ENCODE peak calls at places on chromosomes 13 and 19, in nine cellular contexts. S is mesenchymal stem cell; Y is CD8-positive, alpha-beta T cell; F is psoas muscle; D is body of pancreas; P is IMR-90; W is aorta; L is CD8-positive, alpha-beta memory T cell; C is OCI-LY7. U is an unnamed sample.

GRCh38 chr19:2455481-2456300 is 1.1 kb downstream of the LMNB2 start:
- DNase-seq in S (peak; percentile 46), Y (peak; percentile 26), F (no peak), D (peak; percentile 32), P (no peak), W (peak; percentile 59), L (peak; percentile 69), C (peak; percentile 47), U (no peak)

GRCh38 chr13:100344544-100344943 is 244.0 kb downstream of the GGACT start:
- DNase-seq in S (no peak), Y (no peak), F (no peak), D (no peak), P (no peak), W (no peak), L (no peak), C (no peak), U (no peak)

GRCh38 chr13:44013666-44014291 is 134.1 kb downstream of the LACC1 start:
- DNase-seq in S (peak; percentile 85), Y (no peak), F (no peak), D (no peak), P (peak; percentile 77), W (no peak), L (no peak), C (no peak), U (peak; percentile 33)

GRCh38 chr13:112024577-112024976 is 42.4 kb upstream of the SOX1 start:
- DNase-seq in S (no peak), Y (no peak), F (no peak), D (no peak), P (no peak), W (no peak), L (no peak), C (no peak), U (no peak)

GRCh38 chr13:114145722-114146121 is 13.3 kb upstream of the RASA3 start:
- DNase-seq in S (no peak), Y (no peak), F (no peak), D (peak; percentile 5), P (no peak), W (no peak), L (no peak), C (no peak), U (no peak)

GRCh38 chr13:73661687-73662425 is 472.3 kb downstream of the KLF12 start:
- DNase-seq in S (no peak), Y (no peak), F (no peak), D (no peak), P (no peak), W (no peak), L (no peak), C (no peak), U (no peak)

GRCh38 chr13:40388617-40389016 is 277.8 kb downstream of the FOXO1 start:
- DNase-seq in S (peak; percentile 33), Y (peak; percentile 77), F (no peak), D (peak; percentile 22), P (peak; percentile 3), W (peak; percentile 64), L (peak; percentile 67), C (peak; percentile 96), U (peak; percentile 68)

GRCh38 chr19:23255700-23256099 is 5.5 kb upstream of the ZNF724 start:
- DNase-seq in S (no peak), Y (no peak), F (no peak), D (no peak), P (no peak), W (no peak), L (no peak), C (no peak), U (no peak)

GRCh38 chr13:41658057-41658642 is 200.8 kb downstream of the RGCC start:
- DNase-seq in S (peak; percentile 33), Y (no peak), F (no peak), D (no peak), P (peak; percentile 93), W (no peak), L (no peak), C (no peak), U (no peak)

DNA sequence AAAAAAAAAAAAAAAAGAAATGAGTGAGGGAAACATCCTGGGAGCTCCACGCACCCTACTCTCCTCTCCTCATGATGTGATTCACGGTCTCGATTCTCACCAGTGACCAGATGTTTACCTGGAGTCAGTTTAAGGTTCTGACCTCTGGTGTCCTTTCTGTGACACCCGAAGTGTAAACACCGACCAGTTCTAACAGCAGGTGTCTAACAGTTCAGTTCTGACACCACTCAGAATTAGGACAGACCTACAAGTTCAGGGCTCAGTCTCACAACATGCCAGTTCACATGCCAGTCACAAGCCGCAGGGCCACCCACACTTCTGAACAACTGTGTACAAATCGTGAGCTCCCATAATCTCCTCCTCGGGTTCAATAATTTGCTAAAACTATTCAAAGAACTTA is 6.0 kb downstream of the ZNF564 start:
- DNase-seq in S (no peak), Y (no peak), F (no peak), D (no peak), P (no peak), W (no peak), L (no peak), C (no peak), U (no peak)
- H3K36me3 ChIP-seq in S (peaks cover 58% of the 10 kb centered on the region), Y (peaks cover 3% of the 10 kb centered on the region), F (no peaks in the 10 kb centered on the region), D (no peaks in the 10 kb centered on the region), P (peaks cover 23% of the 10 kb centered on the region), W (no peaks in the 10 kb centered on the region), L (peaks cover 4% of the 10 kb centered on the region), C (peaks cover 83% of the 10 kb centered on the region), U (peaks cover 78% of the 10 kb centered on the region)

GRCh38 chr19:50510121-50510670 is 795 bp downstream of the JOSD2 start:
- DNase-seq in S (no peak), Y (no peak), F (no peak), D (no peak), P (no peak), W (no peak), L (no peak), C (no peak), U (no peak)

GRCh38 chr19:50512112-50512998 is 1.4 kb downstream of the ASPDH start:
- DNase-seq in S (no peak), Y (no peak), F (no peak), D (no peak), P (no peak), W (no peak), L (no peak), C (no peak), U (no peak)

GRCh38 chr19:50509366-50509765 is 1.6 kb downstream of the JOSD2 start:
- DNase-seq in S (no peak), Y (no peak), F (no peak), D (no peak), P (no peak), W (no peak), L (no peak), C (no peak), U (no peak)

GRCh38 chr19:50511069-50511822 is at the start of gene JOSD2:
- DNase-seq in S (peak; percentile 99), Y (peak; percentile 94), F (peak; percentile 99), D (peak; percentile 98), P (peak; percentile 99), W (peak; percentile 99), L (peak; percentile 95), C (peak; percentile 100), U (peak; percentile 99)

DNA sequence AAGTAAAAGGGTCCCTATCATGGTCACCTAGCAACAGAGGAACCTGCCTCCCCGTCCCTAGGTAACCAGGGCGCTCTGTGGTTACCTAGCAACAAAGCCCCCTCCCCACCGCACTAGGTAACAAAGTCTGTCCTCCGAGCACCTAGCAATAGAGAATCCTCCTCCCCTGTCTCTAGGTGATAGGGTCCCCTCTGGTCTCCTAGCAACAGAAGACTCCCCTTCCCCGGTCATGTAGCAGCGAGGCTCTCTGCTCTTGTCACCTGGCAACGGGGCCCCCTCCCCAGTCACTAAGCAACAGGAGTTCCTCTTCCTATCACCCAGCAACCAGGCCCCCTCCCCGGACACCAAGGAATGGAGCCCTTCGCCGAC is 307 bp downstream of the JOSD2 start:
- DNase-seq in S (no peak), Y (no peak), F (no peak), D (no peak), P (no peak), W (no peak), L (no peak), C (no peak), U (no peak)
- H3K27ac ChIP-seq in S (no peak overlapping the region), Y (peak overlapping the region; percentile 90), F (peak overlapping the region; percentile 80), D (peak overlapping the region; percentile 34), P (peak overlapping the region; percentile 39), W (no peak overlapping the region), L (peak overlapping the region; percentile 90), C (peak overlapping the region; percentile 25), U (peak overlapping the region; percentile 20)

GRCh38 chr19:42303101-42303464 is 659 bp upstream of the PAFAH1B3 start:
- DNase-seq in S (no peak), Y (no peak), F (no peak), D (no peak), P (no peak), W (no peak), L (no peak), C (no peak), U (no peak)
- H3K4me3 ChIP-seq in S (no peak overlapping the region), Y (peak overlapping the region; percentile 89), F (peak overlapping the region; percentile 77), D (no peak overlapping the region), P (peak overlapping the region; percentile 62), W (no peak overlapping the region), L (peak overlapping the region; percentile 79), C (peak overlapping the region; percentile 88), U (no peak overlapping the region)

DNA sequence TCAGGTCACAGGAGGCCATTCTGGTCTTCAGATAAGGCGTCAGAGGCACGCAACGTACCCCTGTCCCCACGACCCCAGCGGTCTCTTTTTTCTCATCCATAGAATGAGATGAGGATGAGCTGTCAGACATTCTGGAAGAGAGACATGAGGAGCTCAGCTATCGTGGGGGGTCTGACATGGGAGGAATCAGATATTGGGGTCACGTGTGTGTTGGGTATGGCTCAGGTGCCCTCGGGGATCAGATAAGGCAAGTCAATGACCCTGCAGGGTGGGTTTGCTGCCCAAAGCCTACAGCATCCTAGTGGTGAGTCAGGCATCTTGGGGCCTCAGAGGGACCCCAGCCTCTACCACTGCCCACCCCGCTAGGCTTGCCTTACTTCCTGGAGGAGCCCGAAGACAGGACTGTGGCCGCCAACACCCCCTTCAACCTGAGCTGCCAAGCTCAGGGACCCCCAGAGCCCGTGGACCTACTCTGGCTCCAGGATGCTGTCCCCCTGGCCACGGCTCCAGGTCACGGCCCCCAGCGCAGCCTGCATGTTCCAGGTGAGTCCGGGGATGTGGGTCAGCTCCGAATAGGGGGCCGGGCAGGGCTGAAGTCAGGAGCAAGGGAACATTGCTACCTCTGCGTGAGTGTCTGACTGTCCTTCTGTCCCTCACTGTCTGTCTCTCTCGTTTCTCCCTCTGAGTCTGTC is 2.6 kb downstream of the AXL start:
- DNase-seq in S (no peak), Y (no peak), F (no peak), D (no peak), P (no peak), W (no peak), L (no peak), C (no peak), U (no peak)
- H3K36me3 ChIP-seq in S (peaks cover 33% of the 10 kb centered on the region), Y (no peaks in the 10 kb centered on the region), F (no peaks in the 10 kb centered on the region), D (no peaks in the 10 kb centered on the region), P (peaks cover 42% of the 10 kb centered on the region), W (no peaks in the 10 kb centered on the region), L (no peaks in the 10 kb centered on the region), C (no peaks in the 10 kb centered on the region), U (peaks cover 15% of the 10 kb centered on the region)